ENCODE peak calls at places on chromosome 1, in nine cellular contexts. One of them, this sample, is unnamed.

GRCh38 chr1:243501002-243501401 is 245.2 kb downstream of the SDCCAG8 start:
- DNase-seq in SIG-M5: no peak
- DNase-seq in astrocyte of the cerebellum: no peak
- DNase-seq in CD4-positive, alpha-beta T cell: no peak
- DNase-seq in RWPE2: no peak
- DNase-seq in naive thymus-derived CD4-positive, alpha-beta T cell: no peak
- DNase-seq in fibroblast of lung: peak; percentile 61
- DNase-seq in stimulated activated naive CD4-positive, alpha-beta T cell: no peak
- DNase-seq in esophagus squamous epithelium: no peak
- DNase-seq in this sample: no peak

GRCh38 chr1:215932558-215932957 is 365.5 kb downstream of the KCTD3 start:
- DNase-seq in SIG-M5: no peak
- DNase-seq in astrocyte of the cerebellum: no peak
- DNase-seq in CD4-positive, alpha-beta T cell: no peak
- DNase-seq in RWPE2: no peak
- DNase-seq in naive thymus-derived CD4-positive, alpha-beta T cell: no peak
- DNase-seq in fibroblast of lung: no peak
- DNase-seq in stimulated activated naive CD4-positive, alpha-beta T cell: no peak
- DNase-seq in esophagus squamous epithelium: no peak
- DNase-seq in this sample: no peak

GRCh38 chr1:243264718-243265117 is 8.9 kb downstream of the SDCCAG8 start:
- DNase-seq in SIG-M5: peak; percentile 87
- DNase-seq in astrocyte of the cerebellum: no peak
- DNase-seq in CD4-positive, alpha-beta T cell: no peak
- DNase-seq in RWPE2: no peak
- DNase-seq in naive thymus-derived CD4-positive, alpha-beta T cell: no peak
- DNase-seq in fibroblast of lung: peak; percentile 67
- DNase-seq in stimulated activated naive CD4-positive, alpha-beta T cell: no peak
- DNase-seq in esophagus squamous epithelium: no peak
- DNase-seq in this sample: no peak

GRCh38 chr1:205633421-205633976 is 1.7 kb upstream of the ELK4 start:
- DNase-seq in SIG-M5: no peak
- DNase-seq in astrocyte of the cerebellum: no peak
- DNase-seq in CD4-positive, alpha-beta T cell: no peak
- DNase-seq in RWPE2: no peak
- DNase-seq in naive thymus-derived CD4-positive, alpha-beta T cell: no peak
- DNase-seq in fibroblast of lung: peak; percentile 34
- DNase-seq in stimulated activated naive CD4-positive, alpha-beta T cell: no peak
- DNase-seq in esophagus squamous epithelium: no peak
- DNase-seq in this sample: no peak

GRCh38 chr1:234600418-234601216 is 9.4 kb downstream of the IRF2BP2 start:
- DNase-seq in SIG-M5: no peak
- DNase-seq in astrocyte of the cerebellum: peak; percentile 83
- DNase-seq in CD4-positive, alpha-beta T cell: no peak
- DNase-seq in RWPE2: no peak
- DNase-seq in naive thymus-derived CD4-positive, alpha-beta T cell: peak; percentile 63
- DNase-seq in fibroblast of lung: no peak
- DNase-seq in stimulated activated naive CD4-positive, alpha-beta T cell: peak; percentile 57
- DNase-seq in esophagus squamous epithelium: no peak
- DNase-seq in this sample: no peak

GRCh38 chr1:200245492-200245891 is 164.3 kb downstream of the ZNF281 start:
- DNase-seq in SIG-M5: no peak
- DNase-seq in astrocyte of the cerebellum: no peak
- DNase-seq in CD4-positive, alpha-beta T cell: no peak
- DNase-seq in RWPE2: no peak
- DNase-seq in naive thymus-derived CD4-positive, alpha-beta T cell: no peak
- DNase-seq in fibroblast of lung: peak; percentile 39
- DNase-seq in stimulated activated naive CD4-positive, alpha-beta T cell: no peak
- DNase-seq in esophagus squamous epithelium: no peak
- DNase-seq in this sample: no peak

GRCh38 chr1:198465201-198466144 is 75.0 kb downstream of the ATP6V1G3 start:
- DNase-seq in SIG-M5: no peak
- DNase-seq in astrocyte of the cerebellum: peak; percentile 41
- DNase-seq in CD4-positive, alpha-beta T cell: no peak
- DNase-seq in RWPE2: no peak
- DNase-seq in naive thymus-derived CD4-positive, alpha-beta T cell: peak; percentile 3
- DNase-seq in fibroblast of lung: peak; percentile 75
- DNase-seq in stimulated activated naive CD4-positive, alpha-beta T cell: peak; percentile 2
- DNase-seq in esophagus squamous epithelium: no peak
- DNase-seq in this sample: no peak

GRCh38 chr1:58670200-58670599 is 29.7 kb downstream of the MYSM1 start:
- DNase-seq in SIG-M5: peak; percentile 58
- DNase-seq in astrocyte of the cerebellum: no peak
- DNase-seq in CD4-positive, alpha-beta T cell: no peak
- DNase-seq in RWPE2: no peak
- DNase-seq in naive thymus-derived CD4-positive, alpha-beta T cell: no peak
- DNase-seq in fibroblast of lung: no peak
- DNase-seq in stimulated activated naive CD4-positive, alpha-beta T cell: no peak
- DNase-seq in esophagus squamous epithelium: no peak
- DNase-seq in this sample: no peak

GRCh38 chr1:77378723-77379533 is 97.1 kb downstream of the AK5 start:
- DNase-seq in SIG-M5: no peak
- DNase-seq in astrocyte of the cerebellum: peak; percentile 87
- DNase-seq in CD4-positive, alpha-beta T cell: no peak
- DNase-seq in RWPE2: no peak
- DNase-seq in naive thymus-derived CD4-positive, alpha-beta T cell: no peak
- DNase-seq in fibroblast of lung: peak; percentile 15
- DNase-seq in stimulated activated naive CD4-positive, alpha-beta T cell: no peak
- DNase-seq in esophagus squamous epithelium: no peak
- DNase-seq in this sample: no peak

GRCh38 chr1:165633624-165634023 is 2.6 kb downstream of the MGST3 start:
- DNase-seq in SIG-M5: no peak
- DNase-seq in astrocyte of the cerebellum: no peak
- DNase-seq in CD4-positive, alpha-beta T cell: no peak
- DNase-seq in RWPE2: no peak
- DNase-seq in naive thymus-derived CD4-positive, alpha-beta T cell: no peak
- DNase-seq in fibroblast of lung: peak; percentile 54
- DNase-seq in stimulated activated naive CD4-positive, alpha-beta T cell: no peak
- DNase-seq in esophagus squamous epithelium: no peak
- DNase-seq in this sample: no peak

GRCh38 chr1:28718601-28719331 is 18.0 kb upstream of the YTHDF2 start:
- DNase-seq in SIG-M5: no peak
- DNase-seq in astrocyte of the cerebellum: no peak
- DNase-seq in CD4-positive, alpha-beta T cell: no peak
- DNase-seq in RWPE2: no peak
- DNase-seq in naive thymus-derived CD4-positive, alpha-beta T cell: no peak
- DNase-seq in fibroblast of lung: peak; percentile 49
- DNase-seq in stimulated activated naive CD4-positive, alpha-beta T cell: no peak
- DNase-seq in esophagus squamous epithelium: no peak
- DNase-seq in this sample: no peak

GRCh38 chr1:70486676-70487470 is 75.8 kb downstream of the CTH start:
- DNase-seq in SIG-M5: no peak
- DNase-seq in astrocyte of the cerebellum: peak; percentile 92
- DNase-seq in CD4-positive, alpha-beta T cell: no peak
- DNase-seq in RWPE2: no peak
- DNase-seq in naive thymus-derived CD4-positive, alpha-beta T cell: no peak
- DNase-seq in fibroblast of lung: peak; percentile 91
- DNase-seq in stimulated activated naive CD4-positive, alpha-beta T cell: no peak
- DNase-seq in esophagus squamous epithelium: no peak
- DNase-seq in this sample: no peak

GRCh38 chr1:235930543-235930942 is 63.8 kb upstream of the LYST start:
- DNase-seq in SIG-M5: no peak
- DNase-seq in astrocyte of the cerebellum: no peak
- DNase-seq in CD4-positive, alpha-beta T cell: no peak
- DNase-seq in RWPE2: no peak
- DNase-seq in naive thymus-derived CD4-positive, alpha-beta T cell: no peak
- DNase-seq in fibroblast of lung: no peak
- DNase-seq in stimulated activated naive CD4-positive, alpha-beta T cell: no peak
- DNase-seq in esophagus squamous epithelium: no peak
- DNase-seq in this sample: no peak

GRCh38 chr1:58157281-58157680 is 389.2 kb downstream of the OMA1 start:
- DNase-seq in SIG-M5: no peak
- DNase-seq in astrocyte of the cerebellum: no peak
- DNase-seq in CD4-positive, alpha-beta T cell: no peak
- DNase-seq in RWPE2: no peak
- DNase-seq in naive thymus-derived CD4-positive, alpha-beta T cell: no peak
- DNase-seq in fibroblast of lung: no peak
- DNase-seq in stimulated activated naive CD4-positive, alpha-beta T cell: no peak
- DNase-seq in esophagus squamous epithelium: no peak
- DNase-seq in this sample: no peak

GRCh38 chr1:147545133-147545532 is 3.8 kb downstream of the BCL9 start:
- DNase-seq in SIG-M5: no peak
- DNase-seq in astrocyte of the cerebellum: peak; percentile 65
- DNase-seq in CD4-positive, alpha-beta T cell: peak; percentile 81
- DNase-seq in RWPE2: peak; percentile 82
- DNase-seq in naive thymus-derived CD4-positive, alpha-beta T cell: peak; percentile 86
- DNase-seq in fibroblast of lung: peak; percentile 23
- DNase-seq in stimulated activated naive CD4-positive, alpha-beta T cell: peak; percentile 85
- DNase-seq in esophagus squamous epithelium: no peak
- DNase-seq in this sample: peak; percentile 29

GRCh38 chr1:224157316-224157715 is 25.7 kb upstream of the DEGS1 start:
- DNase-seq in SIG-M5: no peak
- DNase-seq in astrocyte of the cerebellum: no peak
- DNase-seq in CD4-positive, alpha-beta T cell: no peak
- DNase-seq in RWPE2: no peak
- DNase-seq in naive thymus-derived CD4-positive, alpha-beta T cell: no peak
- DNase-seq in fibroblast of lung: no peak
- DNase-seq in stimulated activated naive CD4-positive, alpha-beta T cell: no peak
- DNase-seq in esophagus squamous epithelium: no peak
- DNase-seq in this sample: no peak

GRCh38 chr1:181936269-181936668 is 125.2 kb downstream of the ZNF648 start:
- DNase-seq in SIG-M5: no peak
- DNase-seq in astrocyte of the cerebellum: no peak
- DNase-seq in CD4-positive, alpha-beta T cell: no peak
- DNase-seq in RWPE2: no peak
- DNase-seq in naive thymus-derived CD4-positive, alpha-beta T cell: no peak
- DNase-seq in fibroblast of lung: no peak
- DNase-seq in stimulated activated naive CD4-positive, alpha-beta T cell: no peak
- DNase-seq in esophagus squamous epithelium: no peak
- DNase-seq in this sample: no peak

GRCh38 chr1:165381745-165382530 is 25.4 kb upstream of the LMX1A start:
- DNase-seq in SIG-M5: no peak
- DNase-seq in astrocyte of the cerebellum: no peak
- DNase-seq in CD4-positive, alpha-beta T cell: no peak
- DNase-seq in RWPE2: no peak
- DNase-seq in naive thymus-derived CD4-positive, alpha-beta T cell: no peak
- DNase-seq in fibroblast of lung: no peak
- DNase-seq in stimulated activated naive CD4-positive, alpha-beta T cell: no peak
- DNase-seq in esophagus squamous epithelium: no peak
- DNase-seq in this sample: no peak

GRCh38 chr1:111803951-111804350 is 48.2 kb downstream of the DDX20 start:
- DNase-seq in SIG-M5: no peak
- DNase-seq in astrocyte of the cerebellum: no peak
- DNase-seq in CD4-positive, alpha-beta T cell: no peak
- DNase-seq in RWPE2: no peak
- DNase-seq in naive thymus-derived CD4-positive, alpha-beta T cell: no peak
- DNase-seq in fibroblast of lung: no peak
- DNase-seq in stimulated activated naive CD4-positive, alpha-beta T cell: no peak
- DNase-seq in esophagus squamous epithelium: no peak
- DNase-seq in this sample: no peak

GRCh38 chr1:8523641-8524206 is 205.8 kb downstream of the SLC45A1 start:
- DNase-seq in SIG-M5: no peak
- DNase-seq in astrocyte of the cerebellum: no peak
- DNase-seq in CD4-positive, alpha-beta T cell: no peak
- DNase-seq in RWPE2: no peak
- DNase-seq in naive thymus-derived CD4-positive, alpha-beta T cell: no peak
- DNase-seq in fibroblast of lung: no peak
- DNase-seq in stimulated activated naive CD4-positive, alpha-beta T cell: no peak
- DNase-seq in esophagus squamous epithelium: no peak
- DNase-seq in this sample: no peak

GRCh38 chr1:3069491-3070303 is 694 bp downstream of the PRDM16 start:
- DNase-seq in SIG-M5: no peak
- DNase-seq in astrocyte of the cerebellum: peak; percentile 28
- DNase-seq in CD4-positive, alpha-beta T cell: no peak
- DNase-seq in RWPE2: peak; percentile 41
- DNase-seq in naive thymus-derived CD4-positive, alpha-beta T cell: no peak
- DNase-seq in fibroblast of lung: peak; percentile 75
- DNase-seq in stimulated activated naive CD4-positive, alpha-beta T cell: no peak
- DNase-seq in esophagus squamous epithelium: no peak
- DNase-seq in this sample: no peak

GRCh38 chr1:244353572-244354091 is 98.1 kb downstream of the ADSS2 start:
- DNase-seq in SIG-M5: peak; percentile 60
- DNase-seq in astrocyte of the cerebellum: peak; percentile 38
- DNase-seq in CD4-positive, alpha-beta T cell: no peak
- DNase-seq in RWPE2: peak; percentile 76
- DNase-seq in naive thymus-derived CD4-positive, alpha-beta T cell: no peak
- DNase-seq in fibroblast of lung: peak; percentile 94
- DNase-seq in stimulated activated naive CD4-positive, alpha-beta T cell: no peak
- DNase-seq in esophagus squamous epithelium: peak; percentile 16
- DNase-seq in this sample: no peak

GRCh38 chr1:203378529-203379271 is 27.8 kb upstream of the FMOD start:
- DNase-seq in SIG-M5: no peak
- DNase-seq in astrocyte of the cerebellum: no peak
- DNase-seq in CD4-positive, alpha-beta T cell: no peak
- DNase-seq in RWPE2: no peak
- DNase-seq in naive thymus-derived CD4-positive, alpha-beta T cell: no peak
- DNase-seq in fibroblast of lung: peak; percentile 69
- DNase-seq in stimulated activated naive CD4-positive, alpha-beta T cell: no peak
- DNase-seq in esophagus squamous epithelium: no peak
- DNase-seq in this sample: no peak

GRCh38 chr1:156400191-156400920 is 31.3 kb downstream of the RHBG start:
- DNase-seq in SIG-M5: no peak
- DNase-seq in astrocyte of the cerebellum: no peak
- DNase-seq in CD4-positive, alpha-beta T cell: no peak
- DNase-seq in RWPE2: no peak
- DNase-seq in naive thymus-derived CD4-positive, alpha-beta T cell: no peak
- DNase-seq in fibroblast of lung: no peak
- DNase-seq in stimulated activated naive CD4-positive, alpha-beta T cell: no peak
- DNase-seq in esophagus squamous epithelium: no peak
- DNase-seq in this sample: no peak

GRCh38 chr1:151542710-151543129 is 2.6 kb downstream of the TUFT1 start:
- DNase-seq in SIG-M5: no peak
- DNase-seq in astrocyte of the cerebellum: no peak
- DNase-seq in CD4-positive, alpha-beta T cell: no peak
- DNase-seq in RWPE2: no peak
- DNase-seq in naive thymus-derived CD4-positive, alpha-beta T cell: no peak
- DNase-seq in fibroblast of lung: peak; percentile 84
- DNase-seq in stimulated activated naive CD4-positive, alpha-beta T cell: no peak
- DNase-seq in esophagus squamous epithelium: no peak
- DNase-seq in this sample: no peak